ENCODE peak calls at places on chromosomes 5 and 9, in six cellular contexts. M, B, J, H, I and U are unnamed samples.

GRCh38 chr5:1111727-1112289 is at the start of gene SLC12A7:
- DNase-seq in J (peak), B (no peak), I (peak), H (no peak), M (peak), U (peak)

GRCh38 chr9:131008909-131009618 is at the start of gene LAMC3:
- DNase-seq in I (peak), J (no peak), M (peak), B (no peak), H (no peak), U (peak)

GRCh38 chr5:40165789-40166728 is 513.7 kb upstream of the PTGER4 start:
- DNase-seq in M (no peak), H (no peak), I (no peak), J (no peak), B (no peak), U (no peak)

GRCh38 chr5:80191397-80191796 is 64.5 kb downstream of the SERINC5 start:
- DNase-seq in B (no peak), H (no peak), I (no peak), J (no peak), M (no peak), U (no peak)

GRCh38 chr9:5843450-5844249 is 10.7 kb upstream of the ERMP1 start:
- DNase-seq in M (no peak), H (no peak), I (peak), B (no peak), J (no peak), U (peak)

GRCh38 chr9:87599901-87600610 is 102.4 kb downstream of the DAPK1 start:
- DNase-seq in H (no peak), B (no peak), J (no peak), I (peak), M (no peak), U (peak)

GRCh38 chr9:38621434-38622082 is 1.2 kb upstream of the ANKRD18A start:
- DNase-seq in M (no peak), I (peak), B (no peak), H (peak), J (peak), U (no peak)

GRCh38 chr9:33170464-33171156 is 3.5 kb upstream of the B4GALT1 start:
- DNase-seq in H (no peak), M (no peak), B (no peak), I (peak), J (peak), U (peak)

GRCh38 chr9:133708770-133709611 is 29.2 kb downstream of the SARDH start:
- DNase-seq in J (peak), B (no peak), H (no peak), M (no peak), I (peak), U (no peak)

GRCh38 chr9:98144631-98145030 is 25.6 kb upstream of the TRIM14 start:
- DNase-seq in M (no peak), B (no peak), J (no peak), I (no peak), H (no peak), U (no peak)

GRCh38 chr5:33046091-33046490 is 335.0 kb downstream of the NPR3 start:
- DNase-seq in B (no peak), H (no peak), J (no peak), I (no peak), M (no peak), U (no peak)

GRCh38 chr9:132851421-132851792 is 26.7 kb downstream of the AK8 start:
- DNase-seq in I (no peak), H (no peak), M (no peak), B (no peak), J (no peak), U (no peak)

GRCh38 chr9:89635816-89636215 is 31.0 kb downstream of the GADD45G start:
- DNase-seq in B (no peak), J (no peak), H (no peak), M (no peak), I (peak), U (no peak)

GRCh38 chr9:134004881-134005280 is 12.8 kb upstream of the VAV2 start:
- DNase-seq in J (no peak), M (no peak), H (no peak), B (no peak), I (no peak), U (no peak)

GRCh38 chr5:175491223-175491622 is 12.9 kb downstream of the SFXN1 start:
- DNase-seq in I (no peak), J (no peak), H (no peak), B (no peak), M (no peak), U (no peak)

GRCh38 chr9:37466037-37466709 is 923 bp upstream of the ZBTB5 start:
- DNase-seq in I (peak), M (peak), H (peak), J (peak), B (peak), U (peak)

GRCh38 chr9:6692433-6692832 is 46.9 kb upstream of the GLDC start:
- DNase-seq in H (no peak), B (no peak), I (no peak), J (no peak), M (no peak), U (no peak)

GRCh38 chr5:423626-424258 is 19.2 kb upstream of the EXOC3 start:
- DNase-seq in I (no peak), J (no peak), H (no peak), B (no peak), M (no peak), U (no peak)

GRCh38 chr5:76755779-76756637 is 40.1 kb downstream of the F2R start:
- DNase-seq in M (no peak), B (no peak), J (no peak), I (no peak), H (no peak), U (no peak)

GRCh38 chr5:72649449-72649848 is 142.2 kb upstream of the ZNF366 start:
- DNase-seq in J (no peak), I (no peak), B (no peak), M (peak), H (no peak), U (peak)

GRCh38 chr5:171520300-171521170 is 101.1 kb downstream of the FGF18 start:
- DNase-seq in B (no peak), H (no peak), I (no peak), M (no peak), J (no peak), U (peak)

GRCh38 chr9:89313842-89314241 is 2.8 kb downstream of the CKS2 start:
- DNase-seq in M (no peak), I (no peak), J (no peak), B (no peak), H (no peak), U (no peak)

GRCh38 chr9:110049699-110050450 is 158.1 kb downstream of the C9orf152 start:
- DNase-seq in B (no peak), M (no peak), J (peak), I (peak), H (no peak), U (no peak)

GRCh38 chr5:36392818-36393217 is 91.1 kb upstream of the RANBP3L start:
- DNase-seq in B (no peak), H (no peak), M (no peak), J (no peak), I (no peak), U (no peak)

GRCh38 chr5:97877578-97877977 is 694.5 kb upstream of the RIOK2 start:
- DNase-seq in J (no peak), M (no peak), H (no peak), B (no peak), I (no peak), U (no peak)

GRCh38 chr9:71608825-71609452 is 159.4 kb downstream of the CEMIP2 start:
- DNase-seq in H (no peak), M (no peak), J (no peak), B (no peak), I (no peak), U (no peak)

GRCh38 chr9:126880947-126881332 is 20.5 kb downstream of the ZBTB34 start:
- DNase-seq in B (no peak), M (no peak), I (no peak), H (peak), J (no peak), U (no peak)

GRCh38 chr9:18743976-18744375 is 270.0 kb downstream of the ADAMTSL1 start:
- DNase-seq in I (no peak), B (no peak), M (no peak), J (no peak), H (no peak), U (no peak)